ENCODE peak calls at places on chromosomes 6 and 20, in seven cellular contexts. One of them, this sample, is unnamed.

GRCh38 chr20:57025261-57025660 is 241.2 kb downstream of the BMP7 start:
- DNase-seq in CD4-positive, alpha-beta T cell: no peak
- DNase-seq in activated T-helper 1 cell treated with anti-CD3 and anti-CD28 coated beads, Interleukin-2, amount 50 U/mL, for 16 hours: no peak
- DNase-seq in colonic mucosa: no peak
- DNase-seq in RWPE1: no peak
- DNase-seq in hypothalamus: no peak
- DNase-seq in RPMI7951: no peak
- DNase-seq in this sample: no peak

GRCh38 chr6:46370622-46371021 is 120.6 kb downstream of the RCAN2 start:
- DNase-seq in hypothalamus: no peak
- DNase-seq in CD4-positive, alpha-beta T cell: no peak
- DNase-seq in RPMI7951: no peak
- DNase-seq in RWPE1: no peak
- DNase-seq in colonic mucosa: no peak
- DNase-seq in activated T-helper 1 cell treated with anti-CD3 and anti-CD28 coated beads, Interleukin-2, amount 50 U/mL, for 16 hours: no peak
- DNase-seq in this sample: no peak

GRCh38 chr20:57753332-57754164 is 43.7 kb upstream of the PMEPA1 start:
- DNase-seq in activated T-helper 1 cell treated with anti-CD3 and anti-CD28 coated beads, Interleukin-2, amount 50 U/mL, for 16 hours: no peak
- DNase-seq in RWPE1: no peak
- DNase-seq in RPMI7951: no peak
- DNase-seq in hypothalamus: no peak
- DNase-seq in colonic mucosa: no peak
- DNase-seq in CD4-positive, alpha-beta T cell: no peak
- DNase-seq in this sample: no peak

GRCh38 chr6:113998811-113999210 is 27.9 kb upstream of the HDAC2 start:
- DNase-seq in hypothalamus: no peak
- DNase-seq in RPMI7951: no peak
- DNase-seq in activated T-helper 1 cell treated with anti-CD3 and anti-CD28 coated beads, Interleukin-2, amount 50 U/mL, for 16 hours: no peak
- DNase-seq in colonic mucosa: no peak
- DNase-seq in RWPE1: no peak
- DNase-seq in CD4-positive, alpha-beta T cell: no peak
- DNase-seq in this sample: no peak

GRCh38 chr6:128516514-128516898 is 3.9 kb downstream of the PTPRK start:
- DNase-seq in CD4-positive, alpha-beta T cell: no peak
- DNase-seq in activated T-helper 1 cell treated with anti-CD3 and anti-CD28 coated beads, Interleukin-2, amount 50 U/mL, for 16 hours: no peak
- DNase-seq in colonic mucosa: no peak
- DNase-seq in hypothalamus: no peak
- DNase-seq in RPMI7951: peak
- DNase-seq in RWPE1: no peak
- DNase-seq in this sample: no peak

GRCh38 chr6:106182455-106182854 is 96.3 kb downstream of the PRDM1 start:
- DNase-seq in colonic mucosa: no peak
- DNase-seq in CD4-positive, alpha-beta T cell: no peak
- DNase-seq in RWPE1: no peak
- DNase-seq in hypothalamus: no peak
- DNase-seq in activated T-helper 1 cell treated with anti-CD3 and anti-CD28 coated beads, Interleukin-2, amount 50 U/mL, for 16 hours: no peak
- DNase-seq in RPMI7951: peak
- DNase-seq in this sample: no peak

GRCh38 chr6:20953019-20953418 is 418.8 kb downstream of the CDKAL1 start:
- DNase-seq in hypothalamus: no peak
- DNase-seq in CD4-positive, alpha-beta T cell: no peak
- DNase-seq in activated T-helper 1 cell treated with anti-CD3 and anti-CD28 coated beads, Interleukin-2, amount 50 U/mL, for 16 hours: no peak
- DNase-seq in RWPE1: no peak
- DNase-seq in colonic mucosa: no peak
- DNase-seq in RPMI7951: peak
- DNase-seq in this sample: no peak

GRCh38 chr6:157579467-157580031 is 198.6 kb downstream of the ZDHHC14 start:
- DNase-seq in colonic mucosa: peak
- DNase-seq in RPMI7951: no peak
- DNase-seq in hypothalamus: no peak
- DNase-seq in RWPE1: no peak
- DNase-seq in activated T-helper 1 cell treated with anti-CD3 and anti-CD28 coated beads, Interleukin-2, amount 50 U/mL, for 16 hours: no peak
- DNase-seq in CD4-positive, alpha-beta T cell: no peak
- DNase-seq in this sample: no peak

GRCh38 chr6:66103354-66103753 is 396.3 kb upstream of the EYS start:
- DNase-seq in hypothalamus: no peak
- DNase-seq in RWPE1: no peak
- DNase-seq in colonic mucosa: no peak
- DNase-seq in activated T-helper 1 cell treated with anti-CD3 and anti-CD28 coated beads, Interleukin-2, amount 50 U/mL, for 16 hours: no peak
- DNase-seq in RPMI7951: no peak
- DNase-seq in CD4-positive, alpha-beta T cell: no peak
- DNase-seq in this sample: no peak

GRCh38 chr6:113570176-113570575 is 287.0 kb upstream of the MARCKS start:
- DNase-seq in RWPE1: no peak
- DNase-seq in colonic mucosa: no peak
- DNase-seq in RPMI7951: no peak
- DNase-seq in activated T-helper 1 cell treated with anti-CD3 and anti-CD28 coated beads, Interleukin-2, amount 50 U/mL, for 16 hours: no peak
- DNase-seq in hypothalamus: no peak
- DNase-seq in CD4-positive, alpha-beta T cell: no peak
- DNase-seq in this sample: no peak

GRCh38 chr6:52285174-52286068 is 879 bp upstream of the MCM3 start:
- DNase-seq in hypothalamus: no peak
- DNase-seq in RWPE1: no peak
- DNase-seq in activated T-helper 1 cell treated with anti-CD3 and anti-CD28 coated beads, Interleukin-2, amount 50 U/mL, for 16 hours: no peak
- DNase-seq in RPMI7951: peak
- DNase-seq in colonic mucosa: no peak
- DNase-seq in CD4-positive, alpha-beta T cell: no peak
- DNase-seq in this sample: no peak